ENCODE peak calls at places on chromosomes 12 and 14, in eight cellular contexts. E is H9, S is foreskin fibroblast, Z is right lobe of liver, L is neural crest cell, J is A673, R is brain microvascular endothelial cell, M is heart left ventricle. P is an unnamed sample.

GRCh38 chr14:37585101-37585479 is 10.0 kb downstream of the FOXA1 start:
- DNase-seq in J (no peak), S (no peak), R (no peak), E (peak), M (no peak), L (no peak), Z (no peak), P (peak)

GRCh38 chr12:118694128-118694775 is 287.1 kb upstream of the SRRM4 start:
- DNase-seq in M (no peak), R (no peak), Z (no peak), L (no peak), E (no peak), S (no peak), J (no peak), P (no peak)

GRCh38 chr12:26691234-26691970 is 141.6 kb downstream of the ITPR2 start:
- DNase-seq in R (peak), S (peak), M (no peak), E (peak), Z (no peak), J (peak), L (no peak), P (peak)

GRCh38 chr12:123126294-123127144 is 24.4 kb downstream of the PITPNM2 start:
- DNase-seq in L (no peak), J (peak), R (peak), S (peak), Z (no peak), M (peak), E (no peak), P (no peak)

GRCh38 chr14:23569443-23570151 is 2.0 kb upstream of the AP1G2 start:
- DNase-seq in R (no peak), Z (no peak), M (no peak), S (no peak), E (peak), J (peak), L (no peak), P (no peak)

GRCh38 chr12:54840293-54840692 is 14.0 kb upstream of the MUCL1 start:
- DNase-seq in Z (no peak), L (no peak), J (peak), M (no peak), R (no peak), S (no peak), E (no peak), P (no peak)

GRCh38 chr12:31650927-31651326 is 8.6 kb upstream of the ETFBKMT start:
- DNase-seq in R (no peak), J (no peak), M (no peak), E (no peak), S (peak), Z (no peak), L (no peak), P (no peak)

GRCh38 chr12:24172031-24172772 is 222.7 kb upstream of the SOX5 start:
- DNase-seq in L (no peak), R (no peak), Z (no peak), J (peak), S (no peak), M (no peak), E (peak), P (no peak)

GRCh38 chr14:76575108-76575507 is 186.2 kb upstream of the VASH1 start:
- DNase-seq in Z (no peak), L (no peak), E (no peak), S (no peak), J (no peak), R (no peak), M (no peak), P (no peak)

GRCh38 chr12:26135010-26135420 is 10.2 kb upstream of the BHLHE41 start:
- DNase-seq in L (no peak), S (no peak), M (no peak), E (no peak), J (peak), R (peak), Z (no peak), P (no peak)

GRCh38 chr14:73953731-73954130 is 3.6 kb downstream of the COQ6 start:
- DNase-seq in M (no peak), E (no peak), S (peak), L (no peak), J (no peak), Z (no peak), R (no peak), P (no peak)

GRCh38 chr12:71562681-71563595 is 100.7 kb downstream of the ZFC3H1 start:
- DNase-seq in M (no peak), R (no peak), L (no peak), J (peak), E (no peak), S (no peak), Z (no peak), P (no peak)

GRCh38 chr14:92963301-92964123 is 40.6 kb downstream of the CHGA start:
- DNase-seq in E (no peak), L (no peak), R (no peak), Z (no peak), S (no peak), J (no peak), M (no peak), P (no peak)

GRCh38 chr14:75566752-75567151 is 11.7 kb upstream of the FLVCR2 start:
- DNase-seq in L (no peak), E (no peak), S (no peak), M (no peak), Z (no peak), R (no peak), J (no peak), P (no peak)

GRCh38 chr12:85369365-85370154 is 89.5 kb downstream of the ALX1 start:
- DNase-seq in R (no peak), S (no peak), Z (no peak), J (no peak), M (no peak), E (no peak), L (no peak), P (no peak)

GRCh38 chr12:125512541-125513298 is 447.5 kb downstream of the AACS start:
- DNase-seq in R (no peak), E (no peak), S (no peak), Z (no peak), L (no peak), J (no peak), M (no peak), P (no peak)

GRCh38 chr12:15540469-15540872 is 218.2 kb downstream of the PTPRO start:
- DNase-seq in L (no peak), Z (no peak), S (peak), M (no peak), R (peak), E (no peak), J (no peak), P (no peak)

GRCh38 chr12:104680070-104680469 is 223.3 kb downstream of the CHST11 start:
- DNase-seq in R (no peak), S (peak), Z (no peak), J (peak), E (no peak), L (no peak), M (no peak), P (no peak)

GRCh38 chr12:59452746-59453145 is 143.1 kb upstream of the SLC16A7 start:
- DNase-seq in S (peak), L (no peak), Z (no peak), E (no peak), J (no peak), M (no peak), R (no peak), P (no peak)

GRCh38 chr14:57085043-57085442 is 183.7 kb downstream of the EXOC5 start:
- DNase-seq in M (no peak), J (no peak), E (no peak), Z (no peak), S (no peak), R (no peak), L (no peak), P (no peak)

GRCh38 chr14:96858643-96859042 is 61.5 kb downstream of the VRK1 start:
- DNase-seq in J (no peak), E (no peak), L (no peak), Z (no peak), R (no peak), S (no peak), M (no peak), P (no peak)

GRCh38 chr14:54722791-54723432 is 156.0 kb downstream of the SAMD4A start:
- DNase-seq in E (no peak), S (peak), R (peak), J (peak), M (no peak), Z (no peak), L (no peak), P (no peak)

GRCh38 chr14:84250863-84251262 is 1279.1 kb upstream of the FLRT2 start:
- DNase-seq in Z (no peak), S (no peak), J (peak), M (no peak), R (no peak), L (no peak), E (no peak), P (no peak)

GRCh38 chr12:31407562-31407961 is 81.6 kb upstream of the SINHCAF start:
- DNase-seq in L (no peak), S (no peak), M (no peak), J (no peak), R (no peak), Z (no peak), E (no peak), P (no peak)

GRCh38 chr14:102495482-102496330 is 13.9 kb downstream of the ANKRD9 start:
- DNase-seq in L (no peak), Z (no peak), E (no peak), S (no peak), J (no peak), R (no peak), M (peak), P (no peak)

GRCh38 chr12:109773384-109774011 is 59.7 kb downstream of the TRPV4 start:
- DNase-seq in J (no peak), Z (peak), E (peak), L (no peak), S (peak), R (no peak), M (no peak), P (no peak)

GRCh38 chr12:24864796-24865125 is 84.1 kb downstream of the BCAT1 start:
- DNase-seq in J (no peak), S (peak), R (peak), L (no peak), Z (no peak), M (no peak), E (no peak), P (no peak)

GRCh38 chr12:110004598-110004997 is 5.4 kb downstream of the ANKRD13A start:
- DNase-seq in L (no peak), M (no peak), Z (no peak), R (no peak), E (no peak), J (no peak), S (no peak), P (no peak)

GRCh38 chr12:100753837-100754236 is 40.7 kb upstream of the ANO4 start:
- DNase-seq in J (no peak), S (peak), M (no peak), E (no peak), R (no peak), Z (no peak), L (no peak), P (no peak)

GRCh38 chr12:69610729-69611128 is at the start of gene LRRC10:
- DNase-seq in L (no peak), M (peak), S (no peak), J (no peak), Z (no peak), R (no peak), E (no peak), P (no peak)

GRCh38 chr12:114562654-114563053 is 121.3 kb downstream of the TBX3 start:
- DNase-seq in R (no peak), S (no peak), Z (no peak), J (no peak), E (peak), M (no peak), L (no peak), P (no peak)

GRCh38 chr12:53505555-53506449 is 1.5 kb downstream of the NPFF start:
- DNase-seq in Z (no peak), S (peak), J (no peak), M (no peak), R (no peak), E (no peak), L (no peak), P (no peak)

GRCh38 chr12:92908108-92908507 is 21.0 kb downstream of the EEA1 start:
- DNase-seq in R (no peak), L (no peak), M (no peak), Z (no peak), E (no peak), J (no peak), S (no peak), P (no peak)

GRCh38 chr14:26200675-26201074 is 397.2 kb downstream of the NOVA1 start:
- DNase-seq in Z (no peak), M (no peak), E (no peak), R (no peak), L (no peak), J (no peak), S (peak), P (no peak)

GRCh38 chr12:5305861-5306545 is 125.9 kb upstream of the NTF3 start:
- DNase-seq in E (no peak), J (no peak), M (no peak), L (no peak), Z (no peak), S (no peak), R (no peak), P (no peak)

GRCh38 chr12:84697141-84697540 is 215.5 kb downstream of the SLC6A15 start:
- DNase-seq in R (peak), E (no peak), Z (no peak), L (no peak), S (peak), J (no peak), M (no peak), P (no peak)

GRCh38 chr12:129903956-129904769 is at the start of gene TMEM132D:
- DNase-seq in M (no peak), J (no peak), S (no peak), L (no peak), R (no peak), E (peak), Z (no peak), P (peak)

GRCh38 chr14:93049867-93050331 is 65.8 kb downstream of the ITPK1 start:
- DNase-seq in R (no peak), L (no peak), J (no peak), Z (no peak), M (peak), E (no peak), S (peak), P (no peak)

GRCh38 chr14:63952933-63953437 is 100.2 kb downstream of the SYNE2 start:
- DNase-seq in L (no peak), Z (no peak), E (no peak), M (no peak), S (peak), J (no peak), R (no peak), P (no peak)
- TF ChIP-seq CTCF in L (no peak), Z (no peak), E (no peak), M (no peak), S (no peak), J (no peak), R (no peak), P (no peak)

GRCh38 chr14:49853158-49853477 is 530 bp upstream of the NEMF start:
- DNase-seq in M (no peak), E (no peak), J (no peak), Z (no peak), L (no peak), S (no peak), R (no peak), P (no peak)
- TF ChIP-seq CTCF in M (no peak), E (no peak), J (no peak), Z (no peak), L (no peak), S (no peak), R (no peak), P (no peak)

GRCh38 chr12:3901116-3901515 is 27.9 kb upstream of the PARP11 start:
- DNase-seq in S (no peak), J (no peak), R (no peak), Z (no peak), M (no peak), E (no peak), L (no peak), P (no peak)
- TF ChIP-seq CTCF in S (no peak), J (no peak), R (no peak), Z (no peak), M (no peak), E (peak), L (peak), P (peak)

GRCh38 chr14:99440278-99440677 is 40.4 kb downstream of the SETD3 start:
- DNase-seq in R (no peak), S (no peak), J (no peak), M (no peak), E (no peak), Z (no peak), L (no peak), P (no peak)
- TF ChIP-seq CTCF in R (no peak), S (no peak), J (no peak), M (no peak), E (peak), Z (no peak), L (peak), P (no peak)

DNA sequence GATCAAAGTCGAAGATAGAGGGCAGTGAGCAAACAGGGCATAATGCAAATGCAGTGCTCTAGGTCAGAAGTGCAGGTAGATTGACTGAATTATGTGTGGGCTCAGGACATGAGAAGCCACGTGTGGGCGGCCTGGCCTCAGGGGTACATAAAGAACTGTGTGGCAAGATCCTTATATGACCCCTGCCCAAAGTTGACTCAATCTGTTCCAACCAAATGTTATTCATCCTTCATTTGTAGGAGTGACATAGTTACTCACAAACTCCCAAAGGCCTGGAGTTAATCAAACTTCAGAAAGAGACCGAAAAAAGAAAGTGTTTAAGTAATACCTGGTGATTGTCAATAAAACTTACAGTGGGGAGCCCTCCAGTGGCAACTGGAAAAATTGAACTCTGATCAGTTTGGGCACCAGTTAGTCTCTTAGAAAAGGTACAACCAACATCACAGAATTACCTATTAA is 150.4 kb upstream of the FAR2 start:
- DNase-seq in Z (no peak), L (no peak), J (peak), E (no peak), R (peak), M (no peak), S (peak), P (no peak)
- TF ChIP-seq CTCF in Z (peak), L (peak), J (peak), E (peak), R (peak), M (peak), S (peak), P (peak)

DNA sequence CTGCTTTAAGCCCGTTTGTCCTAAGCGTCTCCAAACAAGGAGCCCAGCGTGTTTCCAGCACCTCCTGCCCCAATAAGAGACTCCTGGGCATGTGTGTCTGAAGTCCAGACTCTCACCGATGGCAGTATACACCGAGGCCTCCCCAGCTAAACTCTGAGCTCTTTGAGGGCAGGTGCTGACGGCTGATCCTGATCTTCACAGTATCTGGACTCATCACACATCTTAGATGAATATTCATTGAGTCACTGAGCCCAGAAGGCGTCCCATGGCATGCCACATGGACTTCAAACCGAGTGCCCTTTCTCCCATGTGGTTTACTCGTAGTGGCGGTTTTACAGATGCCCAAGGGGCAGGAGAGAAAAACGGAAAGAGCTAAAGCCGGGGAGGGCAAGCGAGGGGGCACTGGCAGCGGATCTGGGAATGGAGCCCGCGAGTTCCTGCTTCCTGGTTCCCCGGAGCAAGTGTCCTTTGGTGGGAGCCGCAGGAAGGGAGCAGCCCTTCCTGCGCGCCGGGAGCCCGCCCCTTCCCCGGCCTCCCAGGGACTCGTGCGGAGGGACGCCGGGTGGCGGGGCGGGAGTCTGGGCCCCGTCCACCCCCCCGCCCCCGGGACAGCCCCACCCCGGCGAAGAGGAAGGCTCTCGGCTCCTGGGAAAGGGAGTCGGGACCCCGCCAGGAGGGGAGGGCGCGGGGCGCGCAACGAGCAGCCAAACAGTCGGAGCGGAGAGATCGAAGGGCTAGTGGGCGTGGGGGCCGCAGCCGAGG is 584 bp upstream of the TEAD4 start:
- DNase-seq in S (peak), L (peak), R (peak), J (peak), Z (peak), E (peak), M (peak), P (no peak)
- TF ChIP-seq CTCF in S (no peak), L (peak), R (no peak), J (no peak), Z (no peak), E (no peak), M (no peak), P (no peak)

GRCh38 chr12:19994970-19995369 is 373.4 kb upstream of the PDE3A start:
- DNase-seq in R (no peak), M (no peak), L (no peak), S (no peak), Z (no peak), E (no peak), J (no peak), P (no peak)
- TF ChIP-seq CTCF in R (no peak), M (peak), L (no peak), S (no peak), Z (peak), E (peak), J (peak), P (no peak)

DNA sequence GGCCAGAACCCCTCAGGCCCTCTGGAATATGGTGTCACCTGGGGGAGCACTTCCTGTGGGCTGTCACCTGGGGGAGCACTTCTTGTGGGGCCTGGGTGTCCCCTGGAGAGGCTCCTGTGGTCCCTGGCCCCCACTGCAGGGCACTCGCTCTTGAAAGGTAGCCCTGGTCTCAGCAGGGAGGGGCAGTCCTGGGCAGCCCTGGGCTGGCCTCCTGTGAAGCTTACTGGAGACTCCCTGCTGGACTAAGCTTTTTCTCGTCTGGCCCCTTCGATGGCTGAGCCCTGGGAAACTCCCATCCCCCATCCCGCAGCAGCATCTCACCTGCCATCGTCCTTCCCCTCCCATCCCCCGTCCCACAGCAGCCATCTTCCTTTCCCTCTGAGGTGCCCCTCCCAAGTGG is 17.7 kb downstream of the FBRSL1 start:
- DNase-seq in M (no peak), E (no peak), L (no peak), S (no peak), Z (no peak), R (no peak), J (no peak), P (no peak)
- TF ChIP-seq CTCF in M (no peak), E (peak), L (no peak), S (no peak), Z (no peak), R (peak), J (peak), P (no peak)

GRCh38 chr12:49548481-49548821 is 9.6 kb downstream of the KCNH3 start:
- DNase-seq in E (no peak), L (no peak), J (peak), M (no peak), Z (no peak), R (no peak), S (no peak), P (no peak)

GRCh38 chr12:49550853-49551252 is 12.0 kb downstream of the KCNH3 start:
- DNase-seq in J (no peak), Z (no peak), R (no peak), S (no peak), E (no peak), M (no peak), L (no peak), P (no peak)

GRCh38 chr12:49549735-49550710 is 11.2 kb downstream of the KCNH3 start:
- DNase-seq in J (no peak), S (no peak), Z (no peak), M (no peak), R (no peak), L (no peak), E (no peak), P (no peak)

GRCh38 chr12:49547090-49547690 is 8.4 kb downstream of the KCNH3 start:
- DNase-seq in E (no peak), R (no peak), L (no peak), Z (no peak), M (no peak), S (no peak), J (no peak), P (no peak)

GRCh38 chr12:49548822-49549648 is 10.2 kb downstream of the KCNH3 start:
- DNase-seq in L (no peak), S (peak), E (peak), M (peak), Z (no peak), R (no peak), J (peak), P (peak)
- TF ChIP-seq CTCF in L (no peak), S (peak), E (peak), M (peak), Z (peak), R (peak), J (peak), P (peak)